ENCODE peak calls at places on chromosomes 3 and 15, in seven cellular contexts. D is iPS DF 6.9; G is omental fat pad; J is RCC 7860; T is stimulated activated effector memory CD8-positive, alpha-beta T cell treated with anti-CD3 and anti-CD28 coated beads, Interleukin-12 subunit alpha, Interleukin-12 subunit beta, amount 100 ng/mL, for 72 hours; X is heart right ventricle; L is nucleus accumbens. P is an unnamed sample.

GRCh38 chr3:31004025-31004678 is 109.7 kb upstream of the GADL1 start:
- DNase-seq in L (no peak), T (no peak), J (peak; percentile 76), D (no peak), G (no peak), X (no peak), P (peak; percentile 72)

GRCh38 chr3:17802993-17803392 is 60.6 kb upstream of the TBC1D5 start:
- DNase-seq in L (no peak), J (no peak), G (no peak), T (no peak), X (no peak), D (no peak), P (no peak)

GRCh38 chr15:33547876-33548275 is 237.1 kb downstream of the RYR3 start:
- DNase-seq in L (no peak), G (no peak), T (no peak), D (peak; percentile 54), X (peak; percentile 13), J (no peak), P (peak; percentile 55)

GRCh38 chr15:33639051-33639450 is 328.3 kb downstream of the RYR3 start:
- DNase-seq in X (no peak), T (no peak), J (no peak), G (no peak), L (no peak), D (no peak), P (no peak)

GRCh38 chr3:185744997-185745843 is 79.6 kb downstream of the IGF2BP2 start:
- DNase-seq in X (no peak), D (no peak), J (peak; percentile 98), L (no peak), G (no peak), T (no peak), P (peak; percentile 81)

GRCh38 chr3:128324911-128325592 is 141.6 kb downstream of the DNAJB8 start:
- DNase-seq in D (no peak), G (no peak), L (no peak), T (no peak), J (no peak), X (no peak), P (no peak)

GRCh38 chr3:44969170-44969569 is 6.8 kb downstream of the ZDHHC3 start:
- DNase-seq in X (no peak), L (no peak), D (no peak), T (no peak), G (no peak), J (no peak), P (no peak)

GRCh38 chr3:79019137-79019923 is 748.5 kb downstream of the ROBO1 start:
- DNase-seq in X (peak; percentile 75), D (peak; percentile 75), G (peak; percentile 47), T (no peak), J (peak; percentile 68), L (peak; percentile 82), P (peak; percentile 81)

GRCh38 chr15:79896634-79897379 is at the start of gene MTHFS:
- DNase-seq in J (peak; percentile 57), G (peak; percentile 53), D (peak; percentile 52), X (peak; percentile 75), T (peak; percentile 86), L (peak; percentile 64), P (peak; percentile 73)

GRCh38 chr3:107855710-107856109 is 235.1 kb downstream of the CD47 start:
- DNase-seq in X (no peak), J (peak; percentile 54), L (no peak), D (no peak), T (no peak), G (no peak), P (peak; percentile 29)

GRCh38 chr3:8768364-8769087 is 887 bp downstream of the OXTR start:
- DNase-seq in J (no peak), L (no peak), T (peak; percentile 50), D (no peak), X (no peak), G (no peak), P (peak; percentile 9)

GRCh38 chr3:158057666-158058065 is 48.6 kb downstream of the SHOX2 start:
- DNase-seq in X (no peak), L (no peak), J (no peak), D (no peak), G (no peak), T (no peak), P (no peak)

GRCh38 chr3:108131105-108131794 is 40.4 kb upstream of the CD47 start:
- DNase-seq in L (no peak), D (no peak), J (peak; percentile 80), G (no peak), T (no peak), X (no peak), P (peak; percentile 62)

GRCh38 chr3:17153209-17153608 is 268.5 kb downstream of the PLCL2 start:
- DNase-seq in J (no peak), X (no peak), G (no peak), L (no peak), T (no peak), D (no peak), P (no peak)

GRCh38 chr15:70562906-70563305 is 200.5 kb downstream of the UACA start:
- DNase-seq in J (no peak), L (no peak), X (no peak), T (no peak), G (no peak), D (no peak), P (no peak)

GRCh38 chr15:61974759-61975158 is 85.5 kb downstream of the VPS13C start:
- DNase-seq in T (no peak), L (no peak), X (no peak), G (no peak), D (no peak), J (no peak), P (peak; percentile 8)

GRCh38 chr15:85047271-85047948 is 65.8 kb downstream of the PDE8A start:
- DNase-seq in L (no peak), D (no peak), X (peak; percentile 85), J (peak; percentile 63), T (no peak), G (no peak), P (peak; percentile 97)

GRCh38 chr15:74580538-74581350 is 34.9 kb upstream of the CLK3 start:
- DNase-seq in L (no peak), X (no peak), T (no peak), G (no peak), D (no peak), J (no peak), P (peak; percentile 44)

GRCh38 chr3:100360757-100361496 is 26.4 kb downstream of the NIT2 start:
- DNase-seq in L (no peak), T (no peak), G (no peak), D (no peak), X (no peak), J (no peak), P (no peak)

GRCh38 chr3:193771011-193771697 is 178.1 kb downstream of the OPA1 start:
- DNase-seq in T (peak; percentile 42), J (no peak), D (no peak), G (no peak), L (no peak), X (no peak), P (no peak)

GRCh38 chr3:196914866-196915265 is 27.5 kb downstream of the NCBP2 start:
- DNase-seq in L (no peak), T (no peak), J (no peak), D (no peak), G (no peak), X (no peak), P (no peak)